ENCODE peak calls at places on chromosome 16, in eight cellular contexts. L, T, O, E, W, H, V and D are unnamed samples.

GRCh38 chr16:85752511-85753420 is 1.9 kb upstream of the C16orf74 start:
- DNase-seq in L (peak; percentile 64), T (no peak), O (peak; percentile 71), E (no peak), W (peak; percentile 67), H (no peak), V (peak; percentile 49), D (no peak)

GRCh38 chr16:2816751-2817495 is at the start of gene PRSS21:
- DNase-seq in L (peak; percentile 94), T (no peak), O (peak; percentile 68), E (no peak), W (peak; percentile 83), H (no peak), V (no peak), D (no peak)

GRCh38 chr16:89338863-89339262 is 121.4 kb downstream of the ZNF778 start:
- DNase-seq in L (no peak), T (no peak), O (no peak), E (no peak), W (no peak), H (no peak), V (peak; percentile 86), D (no peak)

GRCh38 chr16:85267414-85267945 is 155.2 kb upstream of the CIBAR2 start:
- DNase-seq in L (no peak), T (no peak), O (no peak), E (no peak), W (no peak), H (no peak), V (no peak), D (no peak)

GRCh38 chr16:28821874-28822519 is 802 bp upstream of the ATXN2L start:
- DNase-seq in L (no peak), T (no peak), O (no peak), E (no peak), W (no peak), H (no peak), V (no peak), D (no peak)

GRCh38 chr16:69089091-69089912 is 16.2 kb upstream of the HAS3 start:
- DNase-seq in L (peak; percentile 61), T (no peak), O (peak; percentile 75), E (peak; percentile 21), W (no peak), H (peak; percentile 65), V (peak; percentile 72), D (no peak)

GRCh38 chr16:78957328-78958100 is 643.0 kb downstream of the MAF start:
- DNase-seq in L (no peak), T (no peak), O (no peak), E (no peak), W (no peak), H (no peak), V (no peak), D (no peak)

GRCh38 chr16:81703177-81704155 is 75.6 kb upstream of the PLCG2 start:
- DNase-seq in L (no peak), T (peak; percentile 26), O (peak; percentile 28), E (no peak), W (no peak), H (peak; percentile 84), V (no peak), D (no peak)

GRCh38 chr16:88441460-88441859 is 11.6 kb upstream of the ZFPM1 start:
- DNase-seq in L (no peak), T (no peak), O (no peak), E (no peak), W (no peak), H (no peak), V (no peak), D (no peak)

GRCh38 chr16:23500212-23500865 is 10.0 kb downstream of the GGA2 start:
- DNase-seq in L (no peak), T (no peak), O (no peak), E (no peak), W (no peak), H (no peak), V (no peak), D (no peak)

GRCh38 chr16:81738831-81739496 is 40.1 kb upstream of the PLCG2 start:
- DNase-seq in L (peak; percentile 54), T (no peak), O (no peak), E (no peak), W (no peak), H (no peak), V (no peak), D (no peak)

DNA sequence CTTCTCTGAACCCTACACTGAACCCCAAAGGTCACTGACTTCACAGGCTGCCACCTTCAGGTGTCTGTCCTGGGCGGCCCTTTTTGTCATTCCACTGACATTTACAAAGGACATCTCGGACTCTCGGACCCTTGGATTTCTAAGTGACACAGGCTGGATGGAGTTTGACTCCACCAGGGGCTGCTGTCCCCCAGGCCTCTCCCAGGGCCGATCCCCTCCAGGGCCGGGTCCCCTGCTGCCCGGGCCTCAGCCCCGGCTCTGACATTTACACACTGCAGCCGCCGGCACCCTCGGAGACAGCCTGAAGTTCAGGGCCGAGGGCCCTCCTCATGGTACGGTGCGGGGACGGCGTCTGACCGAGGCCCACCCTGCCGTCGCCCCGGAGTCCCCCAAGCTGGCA is 24.1 kb downstream of the CACNA1H start:
- DNase-seq in L (no peak), T (no peak), O (no peak), E (no peak), W (no peak), H (no peak), V (no peak), D (no peak)
- TF ChIP-seq EZH2 in L (no peak), T (no peak), O (no peak), E (no peak), W (no peak), H (no peak), V (no peak), D (no peak)

GRCh38 chr16:58500329-58501241 is 642 bp downstream of the NDRG4 start:
- DNase-seq in L (no peak), T (no peak), O (peak; percentile 70), E (no peak), W (peak; percentile 73), H (no peak), V (no peak), D (no peak)

GRCh38 chr16:58501242-58502131 is 1.5 kb downstream of the NDRG4 start:
- DNase-seq in L (peak; percentile 90), T (no peak), O (peak; percentile 92), E (no peak), W (peak; percentile 93), H (no peak), V (peak; percentile 30), D (no peak)

GRCh38 chr16:58499092-58499511 is 841 bp upstream of the NDRG4 start:
- DNase-seq in L (no peak), T (no peak), O (no peak), E (no peak), W (no peak), H (no peak), V (no peak), D (no peak)

GRCh38 chr16:58498341-58499091 is 1.4 kb upstream of the NDRG4 start:
- DNase-seq in L (no peak), T (no peak), O (no peak), E (no peak), W (no peak), H (no peak), V (no peak), D (no peak)

DNA sequence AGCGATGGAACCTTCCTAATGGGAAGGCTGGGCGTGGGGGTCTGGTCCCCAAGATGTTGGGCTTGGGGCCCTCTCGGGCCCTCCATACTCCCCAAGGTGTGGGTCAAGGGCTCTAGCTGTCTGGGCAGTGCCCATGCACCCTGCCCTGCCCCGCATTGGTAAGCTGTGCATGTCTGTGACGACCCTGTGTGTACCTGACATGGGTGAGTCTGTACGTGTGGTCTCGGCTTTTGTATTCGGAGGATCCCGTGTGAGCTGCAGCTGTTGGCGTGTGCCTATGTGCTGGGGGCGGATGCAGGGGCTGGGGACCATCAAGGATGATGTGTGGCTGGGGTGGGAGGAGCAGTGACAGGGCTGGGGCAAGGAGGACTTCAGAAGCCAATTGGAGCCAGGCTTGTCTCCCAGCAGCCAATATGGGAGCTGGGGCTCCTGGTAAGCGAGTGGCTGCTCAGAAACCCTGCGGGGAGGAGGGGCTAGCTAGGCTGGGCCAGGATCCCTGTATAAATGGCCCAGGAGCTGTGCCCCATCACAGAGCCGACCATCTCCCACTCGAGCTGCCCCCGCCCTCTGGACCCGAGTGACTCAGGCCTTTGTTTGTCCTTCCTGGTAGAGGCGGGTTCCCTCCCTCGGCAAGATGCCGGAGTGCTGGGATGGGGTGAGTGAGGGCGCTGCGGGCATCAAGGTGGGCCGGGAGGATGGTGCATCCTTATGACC is at the start of gene NDRG4:
- DNase-seq in L (peak; percentile 40), T (peak; percentile 83), O (peak; percentile 95), E (no peak), W (peak; percentile 81), H (peak; percentile 56), V (peak; percentile 81), D (no peak)
- TF ChIP-seq POLR2AphosphoS5 in L (no peak), T (peak; percentile 67), O (peak; percentile 58), E (no peak), W (peak; percentile 35), H (no peak), V (no peak), D (no peak)

GRCh38 chr16:25052161-25052511 is 37.0 kb upstream of the ARHGAP17 start:
- DNase-seq in L (no peak), T (no peak), O (no peak), E (no peak), W (no peak), H (no peak), V (no peak), D (no peak)

GRCh38 chr16:25051446-25052160 is 36.4 kb upstream of the ARHGAP17 start:
- DNase-seq in L (no peak), T (no peak), O (no peak), E (no peak), W (no peak), H (peak; percentile 31), V (no peak), D (no peak)

GRCh38 chr16:25048146-25048618 is 33.0 kb upstream of the ARHGAP17 start:
- DNase-seq in L (no peak), T (no peak), O (no peak), E (no peak), W (no peak), H (no peak), V (no peak), D (no peak)

GRCh38 chr16:25052530-25052929 is 37.4 kb upstream of the ARHGAP17 start:
- DNase-seq in L (no peak), T (no peak), O (no peak), E (no peak), W (no peak), H (no peak), V (no peak), D (no peak)
- H3K27ac ChIP-seq in L (no peak overlapping the region), T (no peak overlapping the region), O (no peak overlapping the region), E (no peak overlapping the region), W (no peak overlapping the region), H (no peak overlapping the region), V (no peak overlapping the region), D (no peak overlapping the region)

GRCh38 chr16:83027973-83028372 is 401.2 kb downstream of the CDH13 start:
- DNase-seq in L (no peak), T (no peak), O (no peak), E (no peak), W (no peak), H (no peak), V (no peak), D (no peak)

GRCh38 chr16:83037102-83037501 is 410.3 kb downstream of the CDH13 start:
- DNase-seq in L (no peak), T (no peak), O (no peak), E (no peak), W (no peak), H (no peak), V (no peak), D (no peak)

DNA sequence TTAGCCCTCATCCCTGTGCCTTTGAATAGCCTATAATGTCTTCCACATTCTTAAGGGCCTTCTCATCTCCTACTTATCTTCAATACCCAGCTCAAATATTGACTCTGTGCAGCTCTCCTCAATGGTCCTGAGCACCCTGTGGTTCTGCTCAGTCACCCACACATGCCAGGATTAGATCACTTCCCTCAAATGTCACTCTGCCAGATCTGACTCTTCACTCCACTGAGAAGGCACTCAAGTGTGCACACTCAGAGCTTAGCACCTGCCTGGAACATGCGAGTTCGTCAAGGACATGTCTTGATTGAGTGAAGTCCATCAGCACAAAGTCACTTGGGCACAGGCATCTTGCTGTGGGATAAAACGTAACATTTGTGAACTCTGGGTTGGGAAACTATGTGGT is 404.8 kb downstream of the CDH13 start:
- DNase-seq in L (no peak), T (no peak), O (no peak), E (no peak), W (no peak), H (no peak), V (no peak), D (no peak)
- TF ChIP-seq EZH2 in L (no peak), T (no peak), O (no peak), E (no peak), W (no peak), H (no peak), V (no peak), D (no peak)